ENCODE peak calls at places on chromosomes 1 and 21, in eight cellular contexts. One of them, this sample, is unnamed.

GRCh38 chr1:7207875-7208646 is 422.8 kb downstream of the CAMTA1 start:
- DNase-seq in stimulated activated CD4-positive, alpha-beta T cell treated with anti-CD3 and anti-CD28 coated beads, Interleukin-1b, Interleukin-23, amount 100 ng/mL, for 1 hour: no peak
- DNase-seq in ACHN: peak
- DNase-seq in activated CD4-positive, alpha-beta T cell treated with anti-CD3 and anti-CD28 coated beads, Interleukin-2, amount 50 U/mL, for 1 hour: no peak
- DNase-seq in stimulated activated naive B cell treated with anti-CD40 and anti-IgM and Interleukin-4, amounts not matched to agents 10 μg/mL and 1 μg/mL and 100 μg/mL, for 72 hours: no peak
- DNase-seq in MCF 10A: peak
- DNase-seq in CMK: peak
- DNase-seq in left cardiac atrium: peak
- DNase-seq in this sample: peak

GRCh38 chr1:61300899-61301298 is 218.5 kb downstream of the NFIA start:
- DNase-seq in stimulated activated CD4-positive, alpha-beta T cell treated with anti-CD3 and anti-CD28 coated beads, Interleukin-1b, Interleukin-23, amount 100 ng/mL, for 1 hour: no peak
- DNase-seq in ACHN: no peak
- DNase-seq in activated CD4-positive, alpha-beta T cell treated with anti-CD3 and anti-CD28 coated beads, Interleukin-2, amount 50 U/mL, for 1 hour: no peak
- DNase-seq in stimulated activated naive B cell treated with anti-CD40 and anti-IgM and Interleukin-4, amounts not matched to agents 10 μg/mL and 1 μg/mL and 100 μg/mL, for 72 hours: no peak
- DNase-seq in MCF 10A: no peak
- DNase-seq in CMK: no peak
- DNase-seq in left cardiac atrium: no peak
- DNase-seq in this sample: no peak

GRCh38 chr1:175036476-175036875 is 13.3 kb upstream of the MRPS14 start:
- DNase-seq in stimulated activated CD4-positive, alpha-beta T cell treated with anti-CD3 and anti-CD28 coated beads, Interleukin-1b, Interleukin-23, amount 100 ng/mL, for 1 hour: no peak
- DNase-seq in ACHN: no peak
- DNase-seq in activated CD4-positive, alpha-beta T cell treated with anti-CD3 and anti-CD28 coated beads, Interleukin-2, amount 50 U/mL, for 1 hour: no peak
- DNase-seq in stimulated activated naive B cell treated with anti-CD40 and anti-IgM and Interleukin-4, amounts not matched to agents 10 μg/mL and 1 μg/mL and 100 μg/mL, for 72 hours: no peak
- DNase-seq in MCF 10A: no peak
- DNase-seq in CMK: no peak
- DNase-seq in left cardiac atrium: no peak
- DNase-seq in this sample: no peak

GRCh38 chr1:111366256-111366655 is 61.3 kb downstream of the OVGP1 start:
- DNase-seq in stimulated activated CD4-positive, alpha-beta T cell treated with anti-CD3 and anti-CD28 coated beads, Interleukin-1b, Interleukin-23, amount 100 ng/mL, for 1 hour: no peak
- DNase-seq in ACHN: no peak
- DNase-seq in activated CD4-positive, alpha-beta T cell treated with anti-CD3 and anti-CD28 coated beads, Interleukin-2, amount 50 U/mL, for 1 hour: no peak
- DNase-seq in stimulated activated naive B cell treated with anti-CD40 and anti-IgM and Interleukin-4, amounts not matched to agents 10 μg/mL and 1 μg/mL and 100 μg/mL, for 72 hours: no peak
- DNase-seq in MCF 10A: peak
- DNase-seq in CMK: no peak
- DNase-seq in left cardiac atrium: no peak
- DNase-seq in this sample: no peak

GRCh38 chr1:5991784-5992033 is 516 bp downstream of the NPHP4 start:
- DNase-seq in stimulated activated CD4-positive, alpha-beta T cell treated with anti-CD3 and anti-CD28 coated beads, Interleukin-1b, Interleukin-23, amount 100 ng/mL, for 1 hour: no peak
- DNase-seq in ACHN: no peak
- DNase-seq in activated CD4-positive, alpha-beta T cell treated with anti-CD3 and anti-CD28 coated beads, Interleukin-2, amount 50 U/mL, for 1 hour: no peak
- DNase-seq in stimulated activated naive B cell treated with anti-CD40 and anti-IgM and Interleukin-4, amounts not matched to agents 10 μg/mL and 1 μg/mL and 100 μg/mL, for 72 hours: no peak
- DNase-seq in MCF 10A: no peak
- DNase-seq in CMK: peak
- DNase-seq in left cardiac atrium: no peak
- DNase-seq in this sample: peak

GRCh38 chr1:165060285-165060793 is 296.2 kb downstream of the LMX1A start:
- DNase-seq in stimulated activated CD4-positive, alpha-beta T cell treated with anti-CD3 and anti-CD28 coated beads, Interleukin-1b, Interleukin-23, amount 100 ng/mL, for 1 hour: no peak
- DNase-seq in ACHN: no peak
- DNase-seq in activated CD4-positive, alpha-beta T cell treated with anti-CD3 and anti-CD28 coated beads, Interleukin-2, amount 50 U/mL, for 1 hour: no peak
- DNase-seq in stimulated activated naive B cell treated with anti-CD40 and anti-IgM and Interleukin-4, amounts not matched to agents 10 μg/mL and 1 μg/mL and 100 μg/mL, for 72 hours: no peak
- DNase-seq in MCF 10A: peak
- DNase-seq in CMK: no peak
- DNase-seq in left cardiac atrium: no peak
- DNase-seq in this sample: no peak

GRCh38 chr1:228291906-228292608 is 84.2 kb downstream of the OBSCN start:
- DNase-seq in stimulated activated CD4-positive, alpha-beta T cell treated with anti-CD3 and anti-CD28 coated beads, Interleukin-1b, Interleukin-23, amount 100 ng/mL, for 1 hour: no peak
- DNase-seq in ACHN: no peak
- DNase-seq in activated CD4-positive, alpha-beta T cell treated with anti-CD3 and anti-CD28 coated beads, Interleukin-2, amount 50 U/mL, for 1 hour: no peak
- DNase-seq in stimulated activated naive B cell treated with anti-CD40 and anti-IgM and Interleukin-4, amounts not matched to agents 10 μg/mL and 1 μg/mL and 100 μg/mL, for 72 hours: no peak
- DNase-seq in MCF 10A: no peak
- DNase-seq in CMK: no peak
- DNase-seq in left cardiac atrium: peak
- DNase-seq in this sample: no peak

GRCh38 chr1:201385299-201385891 is 7.9 kb upstream of the TNNT2 start:
- DNase-seq in stimulated activated CD4-positive, alpha-beta T cell treated with anti-CD3 and anti-CD28 coated beads, Interleukin-1b, Interleukin-23, amount 100 ng/mL, for 1 hour: peak
- DNase-seq in ACHN: peak
- DNase-seq in activated CD4-positive, alpha-beta T cell treated with anti-CD3 and anti-CD28 coated beads, Interleukin-2, amount 50 U/mL, for 1 hour: peak
- DNase-seq in stimulated activated naive B cell treated with anti-CD40 and anti-IgM and Interleukin-4, amounts not matched to agents 10 μg/mL and 1 μg/mL and 100 μg/mL, for 72 hours: peak
- DNase-seq in MCF 10A: peak
- DNase-seq in CMK: no peak
- DNase-seq in left cardiac atrium: peak
- DNase-seq in this sample: peak

GRCh38 chr21:38804030-38804616 is 1.6 kb upstream of the ETS2 start:
- DNase-seq in stimulated activated CD4-positive, alpha-beta T cell treated with anti-CD3 and anti-CD28 coated beads, Interleukin-1b, Interleukin-23, amount 100 ng/mL, for 1 hour: no peak
- DNase-seq in ACHN: no peak
- DNase-seq in activated CD4-positive, alpha-beta T cell treated with anti-CD3 and anti-CD28 coated beads, Interleukin-2, amount 50 U/mL, for 1 hour: no peak
- DNase-seq in stimulated activated naive B cell treated with anti-CD40 and anti-IgM and Interleukin-4, amounts not matched to agents 10 μg/mL and 1 μg/mL and 100 μg/mL, for 72 hours: no peak
- DNase-seq in MCF 10A: no peak
- DNase-seq in CMK: no peak
- DNase-seq in left cardiac atrium: no peak
- DNase-seq in this sample: no peak

GRCh38 chr1:106978477-106979322 is 77.8 kb upstream of the PRMT6 start:
- DNase-seq in stimulated activated CD4-positive, alpha-beta T cell treated with anti-CD3 and anti-CD28 coated beads, Interleukin-1b, Interleukin-23, amount 100 ng/mL, for 1 hour: no peak
- DNase-seq in ACHN: no peak
- DNase-seq in activated CD4-positive, alpha-beta T cell treated with anti-CD3 and anti-CD28 coated beads, Interleukin-2, amount 50 U/mL, for 1 hour: no peak
- DNase-seq in stimulated activated naive B cell treated with anti-CD40 and anti-IgM and Interleukin-4, amounts not matched to agents 10 μg/mL and 1 μg/mL and 100 μg/mL, for 72 hours: no peak
- DNase-seq in MCF 10A: peak
- DNase-seq in CMK: no peak
- DNase-seq in left cardiac atrium: no peak
- DNase-seq in this sample: no peak

This sample was measured in AG08396.